ENCODE peak calls at places on chromosomes 11 and 22, in seven cellular contexts. One of them, this sample, is unnamed.

GRCh38 chr11:71568707-71569349 is 3.5 kb downstream of the KRTAP5-10 start:
- DNase-seq in neuronal stem cell: no peak
- DNase-seq in heart left ventricle: no peak
- DNase-seq in transverse colon: no peak
- DNase-seq in endodermal cell: no peak
- DNase-seq in BJ: no peak
- DNase-seq in CD4-positive, CD25-positive, alpha-beta regulatory T cell: no peak
- DNase-seq in this sample: no peak

GRCh38 chr11:72015511-72016061 is 16.9 kb downstream of the IL18BP start:
- DNase-seq in CD4-positive, CD25-positive, alpha-beta regulatory T cell: no peak
- DNase-seq in endodermal cell: peak
- DNase-seq in heart left ventricle: no peak
- DNase-seq in BJ: no peak
- DNase-seq in transverse colon: no peak
- DNase-seq in neuronal stem cell: no peak
- DNase-seq in this sample: no peak

GRCh38 chr22:43587574-43587973 is 175.8 kb downstream of the MPPED1 start:
- DNase-seq in endodermal cell: no peak
- DNase-seq in CD4-positive, CD25-positive, alpha-beta regulatory T cell: no peak
- DNase-seq in transverse colon: no peak
- DNase-seq in heart left ventricle: no peak
- DNase-seq in BJ: no peak
- DNase-seq in neuronal stem cell: no peak
- DNase-seq in this sample: no peak

GRCh38 chr11:82858556-82859091 is 41.6 kb downstream of the PRCP start:
- DNase-seq in heart left ventricle: no peak
- DNase-seq in CD4-positive, CD25-positive, alpha-beta regulatory T cell: no peak
- DNase-seq in BJ: peak
- DNase-seq in transverse colon: no peak
- DNase-seq in endodermal cell: no peak
- DNase-seq in neuronal stem cell: no peak
- DNase-seq in this sample: no peak

GRCh38 chr22:45726081-45726480 is 54.4 kb downstream of the ATXN10 start:
- DNase-seq in CD4-positive, CD25-positive, alpha-beta regulatory T cell: no peak
- DNase-seq in transverse colon: no peak
- DNase-seq in neuronal stem cell: no peak
- DNase-seq in endodermal cell: no peak
- DNase-seq in BJ: no peak
- DNase-seq in heart left ventricle: no peak
- DNase-seq in this sample: no peak

GRCh38 chr22:47634342-47634741 is 871.9 kb downstream of the TBC1D22A start:
- DNase-seq in heart left ventricle: no peak
- DNase-seq in CD4-positive, CD25-positive, alpha-beta regulatory T cell: no peak
- DNase-seq in neuronal stem cell: no peak
- DNase-seq in endodermal cell: no peak
- DNase-seq in transverse colon: no peak
- DNase-seq in BJ: no peak
- DNase-seq in this sample: no peak

GRCh38 chr11:118988280-118988679 is 9.7 kb upstream of the CENATAC start:
- DNase-seq in heart left ventricle: no peak
- DNase-seq in BJ: no peak
- DNase-seq in transverse colon: no peak
- DNase-seq in endodermal cell: no peak
- DNase-seq in neuronal stem cell: no peak
- DNase-seq in CD4-positive, CD25-positive, alpha-beta regulatory T cell: no peak
- DNase-seq in this sample: no peak

GRCh38 chr11:2576536-2576935 is 123.3 kb downstream of the KCNQ1OT1 start:
- DNase-seq in CD4-positive, CD25-positive, alpha-beta regulatory T cell: no peak
- DNase-seq in transverse colon: peak
- DNase-seq in neuronal stem cell: no peak
- DNase-seq in endodermal cell: peak
- DNase-seq in BJ: no peak
- DNase-seq in heart left ventricle: no peak
- DNase-seq in this sample: no peak

GRCh38 chr11:17012179-17012578 is 2.0 kb downstream of the PLEKHA7 start:
- DNase-seq in transverse colon: no peak
- DNase-seq in neuronal stem cell: no peak
- DNase-seq in BJ: no peak
- DNase-seq in CD4-positive, CD25-positive, alpha-beta regulatory T cell: no peak
- DNase-seq in endodermal cell: peak
- DNase-seq in heart left ventricle: no peak
- DNase-seq in this sample: no peak

GRCh38 chr11:11081786-11082185 is 223.9 kb upstream of the ZBED5 start:
- DNase-seq in CD4-positive, CD25-positive, alpha-beta regulatory T cell: no peak
- DNase-seq in BJ: no peak
- DNase-seq in endodermal cell: no peak
- DNase-seq in transverse colon: no peak
- DNase-seq in heart left ventricle: no peak
- DNase-seq in neuronal stem cell: no peak
- DNase-seq in this sample: no peak

GRCh38 chr11:11415786-11416390 is 62.8 kb upstream of the CSNK2A3 start:
- DNase-seq in BJ: no peak
- DNase-seq in CD4-positive, CD25-positive, alpha-beta regulatory T cell: no peak
- DNase-seq in transverse colon: no peak
- DNase-seq in heart left ventricle: no peak
- DNase-seq in endodermal cell: no peak
- DNase-seq in neuronal stem cell: no peak
- DNase-seq in this sample: no peak

GRCh38 chr11:6586434-6587359 is 16.7 kb downstream of the RRP8 start:
- DNase-seq in endodermal cell: peak
- DNase-seq in neuronal stem cell: no peak
- DNase-seq in BJ: no peak
- DNase-seq in CD4-positive, CD25-positive, alpha-beta regulatory T cell: no peak
- DNase-seq in transverse colon: no peak
- DNase-seq in heart left ventricle: no peak
- DNase-seq in this sample: no peak

GRCh38 chr11:111631666-111632039 is 29.4 kb downstream of the SIK2 start:
- DNase-seq in BJ: peak
- DNase-seq in endodermal cell: no peak
- DNase-seq in transverse colon: no peak
- DNase-seq in heart left ventricle: no peak
- DNase-seq in neuronal stem cell: no peak
- DNase-seq in CD4-positive, CD25-positive, alpha-beta regulatory T cell: peak
- DNase-seq in this sample: no peak

GRCh38 chr11:64644348-64645242 is 53.6 kb downstream of the SLC22A12 start:
- DNase-seq in CD4-positive, CD25-positive, alpha-beta regulatory T cell: peak
- DNase-seq in transverse colon: no peak
- DNase-seq in BJ: no peak
- DNase-seq in endodermal cell: peak
- DNase-seq in heart left ventricle: no peak
- DNase-seq in neuronal stem cell: no peak
- DNase-seq in this sample: no peak

GRCh38 chr11:64642418-64642735 is 51.4 kb downstream of the SLC22A12 start:
- DNase-seq in transverse colon: no peak
- DNase-seq in heart left ventricle: no peak
- DNase-seq in neuronal stem cell: no peak
- DNase-seq in BJ: no peak
- DNase-seq in CD4-positive, CD25-positive, alpha-beta regulatory T cell: no peak
- DNase-seq in endodermal cell: no peak
- DNase-seq in this sample: no peak

GRCh38 chr11:64642876-64643257 is 51.8 kb downstream of the SLC22A12 start:
- DNase-seq in neuronal stem cell: no peak
- DNase-seq in CD4-positive, CD25-positive, alpha-beta regulatory T cell: no peak
- DNase-seq in BJ: no peak
- DNase-seq in transverse colon: no peak
- DNase-seq in heart left ventricle: no peak
- DNase-seq in endodermal cell: no peak
- DNase-seq in this sample: no peak

GRCh38 chr11:64643927-64644326 is 52.9 kb downstream of the SLC22A12 start:
- DNase-seq in BJ: no peak
- DNase-seq in neuronal stem cell: no peak
- DNase-seq in CD4-positive, CD25-positive, alpha-beta regulatory T cell: no peak
- DNase-seq in heart left ventricle: no peak
- DNase-seq in transverse colon: no peak
- DNase-seq in endodermal cell: no peak
- DNase-seq in this sample: no peak

GRCh38 chr11:64643258-64643881 is 52.4 kb downstream of the SLC22A12 start:
- DNase-seq in heart left ventricle: no peak
- DNase-seq in endodermal cell: peak
- DNase-seq in CD4-positive, CD25-positive, alpha-beta regulatory T cell: no peak
- DNase-seq in neuronal stem cell: no peak
- DNase-seq in transverse colon: no peak
- DNase-seq in BJ: no peak
- DNase-seq in this sample: no peak
- H3K4me3 ChIP-seq in heart left ventricle: peak
- H3K4me3 ChIP-seq in endodermal cell: no peak
- H3K4me3 ChIP-seq in CD4-positive, CD25-positive, alpha-beta regulatory T cell: no peak
- H3K4me3 ChIP-seq in neuronal stem cell: peak
- H3K4me3 ChIP-seq in transverse colon: peak
- H3K4me3 ChIP-seq in BJ: no peak
- H3K4me3 ChIP-seq in this sample: peak

GRCh38 chr22:50483106-50483505 is 1.8 kb downstream of the ADM2 start:
- DNase-seq in endodermal cell: no peak
- DNase-seq in BJ: no peak
- DNase-seq in heart left ventricle: no peak
- DNase-seq in CD4-positive, CD25-positive, alpha-beta regulatory T cell: no peak
- DNase-seq in neuronal stem cell: no peak
- DNase-seq in transverse colon: no peak
- DNase-seq in this sample: no peak
- H3K4me3 ChIP-seq in endodermal cell: no peak
- H3K4me3 ChIP-seq in BJ: peak
- H3K4me3 ChIP-seq in heart left ventricle: no peak
- H3K4me3 ChIP-seq in CD4-positive, CD25-positive, alpha-beta regulatory T cell: no peak
- H3K4me3 ChIP-seq in neuronal stem cell: no peak
- H3K4me3 ChIP-seq in transverse colon: no peak
- H3K4me3 ChIP-seq in this sample: no peak

GRCh38 chr22:41367680-41368542 is 13.8 kb upstream of the TEF start:
- DNase-seq in CD4-positive, CD25-positive, alpha-beta regulatory T cell: no peak
- DNase-seq in heart left ventricle: peak
- DNase-seq in endodermal cell: no peak
- DNase-seq in BJ: peak
- DNase-seq in transverse colon: peak
- DNase-seq in neuronal stem cell: no peak
- DNase-seq in this sample: no peak

GRCh38 chr22:41366323-41367014 is 15.3 kb upstream of the TEF start:
- DNase-seq in endodermal cell: no peak
- DNase-seq in BJ: no peak
- DNase-seq in transverse colon: no peak
- DNase-seq in CD4-positive, CD25-positive, alpha-beta regulatory T cell: no peak
- DNase-seq in neuronal stem cell: no peak
- DNase-seq in heart left ventricle: no peak
- DNase-seq in this sample: no peak

GRCh38 chr22:41365425-41365824 is 16.3 kb upstream of the TEF start:
- DNase-seq in endodermal cell: no peak
- DNase-seq in neuronal stem cell: no peak
- DNase-seq in BJ: no peak
- DNase-seq in heart left ventricle: no peak
- DNase-seq in transverse colon: no peak
- DNase-seq in CD4-positive, CD25-positive, alpha-beta regulatory T cell: no peak
- DNase-seq in this sample: no peak

GRCh38 chr22:41368543-41368817 is 13.3 kb upstream of the TEF start:
- DNase-seq in neuronal stem cell: no peak
- DNase-seq in heart left ventricle: no peak
- DNase-seq in CD4-positive, CD25-positive, alpha-beta regulatory T cell: no peak
- DNase-seq in transverse colon: no peak
- DNase-seq in BJ: no peak
- DNase-seq in endodermal cell: no peak
- DNase-seq in this sample: no peak

GRCh38 chr22:41367039-41367679 is 14.6 kb upstream of the TEF start:
- DNase-seq in endodermal cell: peak
- DNase-seq in heart left ventricle: peak
- DNase-seq in neuronal stem cell: no peak
- DNase-seq in BJ: peak
- DNase-seq in transverse colon: peak
- DNase-seq in CD4-positive, CD25-positive, alpha-beta regulatory T cell: no peak
- DNase-seq in this sample: no peak
- H3K4me3 ChIP-seq in endodermal cell: no peak
- H3K4me3 ChIP-seq in heart left ventricle: peak
- H3K4me3 ChIP-seq in neuronal stem cell: no peak
- H3K4me3 ChIP-seq in BJ: peak
- H3K4me3 ChIP-seq in transverse colon: peak
- H3K4me3 ChIP-seq in CD4-positive, CD25-positive, alpha-beta regulatory T cell: no peak
- H3K4me3 ChIP-seq in this sample: no peak

GRCh38 chr22:30609260-30610185 is 2.5 kb downstream of the TCN2 start:
- DNase-seq in transverse colon: peak
- DNase-seq in CD4-positive, CD25-positive, alpha-beta regulatory T cell: peak
- DNase-seq in neuronal stem cell: no peak
- DNase-seq in heart left ventricle: peak
- DNase-seq in BJ: peak
- DNase-seq in endodermal cell: peak
- DNase-seq in this sample: no peak

GRCh38 chr22:30606455-30607299 is at the start of gene TCN2:
- DNase-seq in heart left ventricle: peak
- DNase-seq in BJ: no peak
- DNase-seq in CD4-positive, CD25-positive, alpha-beta regulatory T cell: peak
- DNase-seq in transverse colon: peak
- DNase-seq in neuronal stem cell: peak
- DNase-seq in endodermal cell: peak
- DNase-seq in this sample: peak

GRCh38 chr22:30605449-30606110 is 1.4 kb upstream of the TCN2 start:
- DNase-seq in neuronal stem cell: no peak
- DNase-seq in BJ: no peak
- DNase-seq in heart left ventricle: peak
- DNase-seq in transverse colon: peak
- DNase-seq in endodermal cell: peak
- DNase-seq in CD4-positive, CD25-positive, alpha-beta regulatory T cell: peak
- DNase-seq in this sample: no peak

GRCh38 chr22:30607300-30607930 is 441 bp downstream of the TCN2 start:
- DNase-seq in heart left ventricle: no peak
- DNase-seq in transverse colon: no peak
- DNase-seq in BJ: no peak
- DNase-seq in neuronal stem cell: no peak
- DNase-seq in CD4-positive, CD25-positive, alpha-beta regulatory T cell: no peak
- DNase-seq in endodermal cell: no peak
- DNase-seq in this sample: no peak

GRCh38 chr22:30607939-30608338 is 965 bp downstream of the TCN2 start:
- DNase-seq in CD4-positive, CD25-positive, alpha-beta regulatory T cell: no peak
- DNase-seq in neuronal stem cell: no peak
- DNase-seq in endodermal cell: no peak
- DNase-seq in transverse colon: no peak
- DNase-seq in BJ: no peak
- DNase-seq in heart left ventricle: no peak
- DNase-seq in this sample: no peak
- H3K4me3 ChIP-seq in CD4-positive, CD25-positive, alpha-beta regulatory T cell: no peak
- H3K4me3 ChIP-seq in neuronal stem cell: peak
- H3K4me3 ChIP-seq in endodermal cell: peak
- H3K4me3 ChIP-seq in transverse colon: peak
- H3K4me3 ChIP-seq in BJ: no peak
- H3K4me3 ChIP-seq in heart left ventricle: peak
- H3K4me3 ChIP-seq in this sample: no peak

GRCh38 chr11:60334005-60334620 is 7.1 kb downstream of the MS4A6E start:
- DNase-seq in neuronal stem cell: peak
- DNase-seq in endodermal cell: peak
- DNase-seq in BJ: no peak
- DNase-seq in CD4-positive, CD25-positive, alpha-beta regulatory T cell: peak
- DNase-seq in transverse colon: peak
- DNase-seq in heart left ventricle: peak
- DNase-seq in this sample: peak
- H3K4me3 ChIP-seq in neuronal stem cell: no peak
- H3K4me3 ChIP-seq in endodermal cell: no peak
- H3K4me3 ChIP-seq in BJ: no peak
- H3K4me3 ChIP-seq in CD4-positive, CD25-positive, alpha-beta regulatory T cell: no peak
- H3K4me3 ChIP-seq in transverse colon: no peak
- H3K4me3 ChIP-seq in heart left ventricle: no peak
- H3K4me3 ChIP-seq in this sample: no peak

GRCh38 chr11:101401245-101401644 is 182.6 kb downstream of the TRPC6 start:
- DNase-seq in endodermal cell: no peak
- DNase-seq in heart left ventricle: no peak
- DNase-seq in CD4-positive, CD25-positive, alpha-beta regulatory T cell: no peak
- DNase-seq in neuronal stem cell: no peak
- DNase-seq in BJ: peak
- DNase-seq in transverse colon: no peak
- DNase-seq in this sample: no peak
- H3K4me3 ChIP-seq in endodermal cell: no peak
- H3K4me3 ChIP-seq in heart left ventricle: no peak
- H3K4me3 ChIP-seq in CD4-positive, CD25-positive, alpha-beta regulatory T cell: no peak
- H3K4me3 ChIP-seq in neuronal stem cell: no peak
- H3K4me3 ChIP-seq in BJ: no peak
- H3K4me3 ChIP-seq in transverse colon: no peak
- H3K4me3 ChIP-seq in this sample: no peak

This sample was measured in iPS DF 6.9.